ENCODE peak calls at places on chromosome X, in seven cellular contexts. One of them, this sample, is unnamed.

GRCh38 chrX:2974946-2975345 is 31.4 kb upstream of the ARSH start:
- DNase-seq in stimulated activated CD4-positive, alpha-beta T cell treated with anti-CD3 and anti-CD28 coated beads, Interleukin-12 subunit alpha, Interleukin-12 subunit beta, amount 100 ng/mL, for 24 hours: no peak
- DNase-seq in cardiac muscle cell: peak
- DNase-seq in iris pigment epithelial cell: no peak
- DNase-seq in frontal cortex: no peak
- DNase-seq in small intestine: no peak
- DNase-seq in CD4-positive, alpha-beta memory T cell: no peak
- DNase-seq in this sample: no peak

GRCh38 chrX:119226431-119226830 is 9.7 kb upstream of the PGRMC1 start:
- DNase-seq in stimulated activated CD4-positive, alpha-beta T cell treated with anti-CD3 and anti-CD28 coated beads, Interleukin-12 subunit alpha, Interleukin-12 subunit beta, amount 100 ng/mL, for 24 hours: no peak
- DNase-seq in cardiac muscle cell: peak
- DNase-seq in iris pigment epithelial cell: no peak
- DNase-seq in frontal cortex: no peak
- DNase-seq in small intestine: no peak
- DNase-seq in CD4-positive, alpha-beta memory T cell: no peak
- DNase-seq in this sample: no peak

GRCh38 chrX:129115935-129116334 is 407.4 kb downstream of the SMARCA1 start:
- DNase-seq in stimulated activated CD4-positive, alpha-beta T cell treated with anti-CD3 and anti-CD28 coated beads, Interleukin-12 subunit alpha, Interleukin-12 subunit beta, amount 100 ng/mL, for 24 hours: no peak
- DNase-seq in cardiac muscle cell: no peak
- DNase-seq in iris pigment epithelial cell: no peak
- DNase-seq in frontal cortex: no peak
- DNase-seq in small intestine: no peak
- DNase-seq in CD4-positive, alpha-beta memory T cell: no peak
- DNase-seq in this sample: no peak

GRCh38 chrX:18173494-18174180 is 47.0 kb downstream of the BEND2 start:
- DNase-seq in stimulated activated CD4-positive, alpha-beta T cell treated with anti-CD3 and anti-CD28 coated beads, Interleukin-12 subunit alpha, Interleukin-12 subunit beta, amount 100 ng/mL, for 24 hours: no peak
- DNase-seq in cardiac muscle cell: no peak
- DNase-seq in iris pigment epithelial cell: no peak
- DNase-seq in frontal cortex: no peak
- DNase-seq in small intestine: no peak
- DNase-seq in CD4-positive, alpha-beta memory T cell: no peak
- DNase-seq in this sample: no peak

GRCh38 chrX:30161043-30161442 is 54.3 kb upstream of the MAGEB2 start:
- DNase-seq in stimulated activated CD4-positive, alpha-beta T cell treated with anti-CD3 and anti-CD28 coated beads, Interleukin-12 subunit alpha, Interleukin-12 subunit beta, amount 100 ng/mL, for 24 hours: no peak
- DNase-seq in cardiac muscle cell: no peak
- DNase-seq in iris pigment epithelial cell: peak
- DNase-seq in frontal cortex: no peak
- DNase-seq in small intestine: no peak
- DNase-seq in CD4-positive, alpha-beta memory T cell: no peak
- DNase-seq in this sample: no peak

GRCh38 chrX:65587616-65588526 is 53.3 kb upstream of the LAS1L start:
- DNase-seq in stimulated activated CD4-positive, alpha-beta T cell treated with anti-CD3 and anti-CD28 coated beads, Interleukin-12 subunit alpha, Interleukin-12 subunit beta, amount 100 ng/mL, for 24 hours: no peak
- DNase-seq in cardiac muscle cell: peak
- DNase-seq in iris pigment epithelial cell: peak
- DNase-seq in frontal cortex: peak
- DNase-seq in small intestine: peak
- DNase-seq in CD4-positive, alpha-beta memory T cell: no peak
- DNase-seq in this sample: no peak

GRCh38 chrX:123920065-123920785 is 41.3 kb upstream of the STAG2 start:
- DNase-seq in stimulated activated CD4-positive, alpha-beta T cell treated with anti-CD3 and anti-CD28 coated beads, Interleukin-12 subunit alpha, Interleukin-12 subunit beta, amount 100 ng/mL, for 24 hours: no peak
- DNase-seq in cardiac muscle cell: peak
- DNase-seq in iris pigment epithelial cell: peak
- DNase-seq in frontal cortex: no peak
- DNase-seq in small intestine: no peak
- DNase-seq in CD4-positive, alpha-beta memory T cell: no peak
- DNase-seq in this sample: peak

GRCh38 chrX:7190157-7190556 is 42.2 kb upstream of the PUDP start:
- DNase-seq in stimulated activated CD4-positive, alpha-beta T cell treated with anti-CD3 and anti-CD28 coated beads, Interleukin-12 subunit alpha, Interleukin-12 subunit beta, amount 100 ng/mL, for 24 hours: no peak
- DNase-seq in cardiac muscle cell: no peak
- DNase-seq in iris pigment epithelial cell: no peak
- DNase-seq in frontal cortex: no peak
- DNase-seq in small intestine: no peak
- DNase-seq in CD4-positive, alpha-beta memory T cell: no peak
- DNase-seq in this sample: no peak

GRCh38 chrX:122475306-122475705 is 708.8 kb upstream of the GRIA3 start:
- DNase-seq in stimulated activated CD4-positive, alpha-beta T cell treated with anti-CD3 and anti-CD28 coated beads, Interleukin-12 subunit alpha, Interleukin-12 subunit beta, amount 100 ng/mL, for 24 hours: no peak
- DNase-seq in cardiac muscle cell: no peak
- DNase-seq in iris pigment epithelial cell: no peak
- DNase-seq in frontal cortex: no peak
- DNase-seq in small intestine: no peak
- DNase-seq in CD4-positive, alpha-beta memory T cell: no peak
- DNase-seq in this sample: peak

GRCh38 chrX:136691028-136691809 is 43.3 kb downstream of the CD40LG start:
- DNase-seq in stimulated activated CD4-positive, alpha-beta T cell treated with anti-CD3 and anti-CD28 coated beads, Interleukin-12 subunit alpha, Interleukin-12 subunit beta, amount 100 ng/mL, for 24 hours: no peak
- DNase-seq in cardiac muscle cell: no peak
- DNase-seq in iris pigment epithelial cell: peak
- DNase-seq in frontal cortex: no peak
- DNase-seq in small intestine: peak
- DNase-seq in CD4-positive, alpha-beta memory T cell: peak
- DNase-seq in this sample: no peak

GRCh38 chrX:128020701-128021100 is 31.5 kb downstream of the ACTRT1 start:
- DNase-seq in stimulated activated CD4-positive, alpha-beta T cell treated with anti-CD3 and anti-CD28 coated beads, Interleukin-12 subunit alpha, Interleukin-12 subunit beta, amount 100 ng/mL, for 24 hours: no peak
- DNase-seq in cardiac muscle cell: peak
- DNase-seq in iris pigment epithelial cell: peak
- DNase-seq in frontal cortex: no peak
- DNase-seq in small intestine: no peak
- DNase-seq in CD4-positive, alpha-beta memory T cell: no peak
- DNase-seq in this sample: peak

GRCh38 chrX:103404225-103405008 is 28.1 kb downstream of the BEX3 start:
- DNase-seq in stimulated activated CD4-positive, alpha-beta T cell treated with anti-CD3 and anti-CD28 coated beads, Interleukin-12 subunit alpha, Interleukin-12 subunit beta, amount 100 ng/mL, for 24 hours: peak
- DNase-seq in cardiac muscle cell: peak
- DNase-seq in iris pigment epithelial cell: peak
- DNase-seq in frontal cortex: peak
- DNase-seq in small intestine: peak
- DNase-seq in CD4-positive, alpha-beta memory T cell: peak
- DNase-seq in this sample: no peak

GRCh38 chrX:57900961-57901360 is 9.3 kb downstream of the ZXDA start:
- DNase-seq in stimulated activated CD4-positive, alpha-beta T cell treated with anti-CD3 and anti-CD28 coated beads, Interleukin-12 subunit alpha, Interleukin-12 subunit beta, amount 100 ng/mL, for 24 hours: no peak
- DNase-seq in cardiac muscle cell: peak
- DNase-seq in iris pigment epithelial cell: peak
- DNase-seq in frontal cortex: no peak
- DNase-seq in small intestine: no peak
- DNase-seq in CD4-positive, alpha-beta memory T cell: no peak
- DNase-seq in this sample: no peak

GRCh38 chrX:42602566-42602965 is 175.4 kb downstream of the PPP1R2C start:
- DNase-seq in stimulated activated CD4-positive, alpha-beta T cell treated with anti-CD3 and anti-CD28 coated beads, Interleukin-12 subunit alpha, Interleukin-12 subunit beta, amount 100 ng/mL, for 24 hours: no peak
- DNase-seq in cardiac muscle cell: no peak
- DNase-seq in iris pigment epithelial cell: no peak
- DNase-seq in frontal cortex: no peak
- DNase-seq in small intestine: no peak
- DNase-seq in CD4-positive, alpha-beta memory T cell: no peak
- DNase-seq in this sample: no peak